ENCODE peak calls at places on chromosomes 11 and 22, in four cellular contexts. N, A, S and L are unnamed samples.

GRCh38 chr11:15969701-15970329 is 386.5 kb downstream of the SOX6 start:
- DNase-seq in A (no peak), S (no peak), N (no peak), L (no peak)

GRCh38 chr11:13745165-13745564 is 76.7 kb downstream of the FAR1 start:
- DNase-seq in N (peak), A (no peak), S (no peak), L (no peak)

GRCh38 chr11:63821411-63821810 is 8.2 kb downstream of the SPINDOC start:
- DNase-seq in A (no peak), S (no peak), N (no peak), L (no peak)

GRCh38 chr11:70650075-70650909 is 252.0 kb downstream of the CTTN start:
- DNase-seq in N (peak), A (peak), S (no peak), L (no peak)

GRCh38 chr11:28529540-28530410 is 421.6 kb downstream of the METTL15 start:
- DNase-seq in A (no peak), S (no peak), N (no peak), L (no peak)

GRCh38 chr11:48154162-48154561 is 62.4 kb upstream of the OR4B1 start:
- DNase-seq in N (no peak), S (no peak), A (no peak), L (no peak)

GRCh38 chr11:91947215-91947614 is 277.4 kb upstream of the FAT3 start:
- DNase-seq in N (no peak), S (no peak), A (no peak), L (peak)

GRCh38 chr11:109728056-109728455 is 306.1 kb downstream of the C11orf87 start:
- DNase-seq in A (no peak), N (no peak), S (no peak), L (no peak)

GRCh38 chr11:116851631-116852030 is 14.2 kb upstream of the APOA1 start:
- DNase-seq in S (peak), N (no peak), A (no peak), L (no peak)

GRCh38 chr22:42842658-42843370 is 14.3 kb downstream of the ARFGAP3 start:
- DNase-seq in A (no peak), N (no peak), S (no peak), L (no peak)

GRCh38 chr11:98060759-98061158 is 960.0 kb upstream of the CNTN5 start:
- DNase-seq in S (no peak), N (no peak), A (no peak), L (no peak)

GRCh38 chr11:74611369-74611861 is 19.0 kb downstream of the POLD3 start:
- DNase-seq in A (no peak), N (no peak), S (no peak), L (no peak)

GRCh38 chr11:17601206-17602075 is 54.4 kb downstream of the OTOG start:
- DNase-seq in N (no peak), S (no peak), A (no peak), L (no peak)

GRCh38 chr22:39529487-39529851 is 3.1 kb downstream of the RPS19BP1 start:
- DNase-seq in A (no peak), S (no peak), N (no peak), L (no peak)

GRCh38 chr11:21446939-21447590 is 745.8 kb upstream of the ANO5 start:
- DNase-seq in S (no peak), N (no peak), A (no peak), L (no peak)

GRCh38 chr11:131837562-131837961 is 467.1 kb downstream of the NTM start:
- DNase-seq in N (no peak), S (no peak), A (no peak), L (peak)

GRCh38 chr22:38756631-38757463 is 1.0 kb upstream of the SUN2 start:
- DNase-seq in A (peak), N (no peak), S (peak), L (peak)

GRCh38 chr11:8650401-8650990 is 32.0 kb downstream of the TRIM66 start:
- DNase-seq in A (no peak), S (no peak), N (no peak), L (no peak)

GRCh38 chr11:45209904-45210699 is 63.7 kb downstream of the PRDM11 start:
- DNase-seq in N (peak), A (peak), S (no peak), L (peak)

GRCh38 chr11:85749884-85750283 is 61.1 kb downstream of the SYTL2 start:
- DNase-seq in A (no peak), S (peak), N (no peak), L (no peak)

GRCh38 chr11:105884436-105884835 is 137.6 kb downstream of the MSANTD4 start:
- DNase-seq in N (no peak), A (no peak), S (no peak), L (no peak)

GRCh38 chr11:61082931-61083531 is 19.3 kb upstream of the CD5 start:
- DNase-seq in S (peak), A (no peak), N (no peak), L (no peak)